ENCODE peak calls at places on chromosomes 1 and 21, in six cellular contexts. Z is NB4, M is heart right ventricle, U is upper lobe of right lung, W is fibroblast of pulmonary artery, C is psoas muscle. Q is an unnamed sample.

GRCh38 chr1:75937034-75937433 is 4.8 kb upstream of the ASB17 start:
- DNase-seq in Z (no peak), M (no peak), U (no peak), W (no peak), C (no peak), Q (peak)

GRCh38 chr1:99573431-99574217 is 72.3 kb upstream of the PALMD start:
- DNase-seq in Z (no peak), M (no peak), U (no peak), W (no peak), C (no peak), Q (no peak)

GRCh38 chr1:202049129-202049528 is 38.7 kb downstream of the ELF3 start:
- DNase-seq in Z (no peak), M (no peak), U (peak), W (peak), C (no peak), Q (no peak)

GRCh38 chr1:29519108-29519507 is 282.8 kb downstream of the PTPRU start:
- DNase-seq in Z (no peak), M (no peak), U (no peak), W (no peak), C (no peak), Q (no peak)

GRCh38 chr1:201810466-201811216 is 18.3 kb upstream of the IPO9 start:
- DNase-seq in Z (no peak), M (no peak), U (no peak), W (no peak), C (no peak), Q (no peak)

GRCh38 chr1:231200417-231201031 is 38.7 kb downstream of the TRIM67 start:
- DNase-seq in Z (no peak), M (no peak), U (no peak), W (peak), C (no peak), Q (peak)

GRCh38 chr21:20570824-20571232 is 427.4 kb upstream of the NCAM2 start:
- DNase-seq in Z (peak), M (no peak), U (no peak), W (no peak), C (no peak), Q (peak)

GRCh38 chr1:190022709-190023108 is 455.0 kb downstream of the BRINP3 start:
- DNase-seq in Z (peak), M (no peak), U (no peak), W (peak), C (no peak), Q (peak)

GRCh38 chr1:178134061-178134460 is 40.2 kb downstream of the RASAL2 start:
- DNase-seq in Z (peak), M (peak), U (no peak), W (peak), C (no peak), Q (peak)

GRCh38 chr1:175232335-175232734 is 39.8 kb upstream of the KIAA0040 start:
- DNase-seq in Z (no peak), M (no peak), U (no peak), W (no peak), C (peak), Q (no peak)

GRCh38 chr1:30762152-30762930 is 4.8 kb upstream of the LAPTM5 start:
- DNase-seq in Z (no peak), M (no peak), U (no peak), W (no peak), C (no peak), Q (no peak)

GRCh38 chr1:58513956-58514355 is 32.6 kb downstream of the OMA1 start:
- DNase-seq in Z (no peak), M (no peak), U (no peak), W (no peak), C (no peak), Q (no peak)

GRCh38 chr1:16111771-16112557 is 38.5 kb upstream of the FAM131C start:
- DNase-seq in Z (no peak), M (peak), U (no peak), W (peak), C (no peak), Q (peak)

GRCh38 chr1:208268541-208269337 is 24.6 kb upstream of the PLXNA2 start:
- DNase-seq in Z (no peak), M (no peak), U (no peak), W (no peak), C (no peak), Q (no peak)

DNA sequence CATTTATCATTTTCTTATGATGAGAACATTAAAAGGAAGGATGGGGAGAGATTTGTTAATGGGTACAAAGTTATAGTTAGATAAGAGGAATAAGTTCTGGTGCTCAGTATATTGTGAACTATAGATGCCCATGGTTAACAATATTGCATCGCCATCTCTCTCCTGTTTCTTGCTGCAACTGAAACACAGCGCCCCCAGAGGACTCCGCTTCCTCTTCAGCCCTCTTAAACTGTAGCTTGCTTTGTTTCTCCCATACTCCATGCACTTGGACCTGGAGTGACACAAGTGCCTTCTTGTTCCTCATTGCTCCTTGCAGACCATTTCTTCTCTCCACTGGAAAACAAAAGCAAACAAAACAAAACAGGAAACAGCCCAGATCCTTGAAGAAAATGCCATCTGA is 70.1 kb upstream of the NTPCR start:
- DNase-seq in Z (peak), M (no peak), U (no peak), W (peak), C (no peak), Q (peak)
- TF ChIP-seq CTCF in Z (no peak), M (peak), U (peak), W (peak), C (peak), Q (peak)

GRCh38 chr1:32447469-32448185 is 17.2 kb upstream of the ZBTB8B start:
- DNase-seq in Z (no peak), M (no peak), U (no peak), W (peak), C (no peak), Q (peak)
- H3K4me3 ChIP-seq in Z (no peak), M (no peak), U (no peak), W (peak), C (peak), Q (peak)

DNA sequence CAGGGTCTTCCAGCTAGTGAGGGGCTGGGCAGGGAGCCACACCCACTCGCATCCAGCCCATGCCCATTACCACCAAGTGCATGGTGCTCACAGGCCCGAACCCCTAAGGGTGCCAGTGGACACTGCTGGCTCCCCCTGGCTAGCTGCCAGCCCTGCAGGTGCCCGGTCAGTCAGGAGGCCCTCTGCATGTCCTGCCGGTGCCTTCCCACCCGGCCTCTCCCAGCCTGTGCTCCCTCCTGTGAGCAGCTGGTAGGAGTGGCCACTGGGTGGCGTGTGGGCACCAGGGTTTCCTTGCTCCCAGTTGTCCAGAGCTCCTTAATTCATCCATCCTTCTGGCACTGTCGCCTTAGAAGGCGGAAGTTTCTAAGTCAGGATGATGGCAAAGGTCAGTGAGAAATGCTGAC is 33.4 kb downstream of the QSOX1 start:
- DNase-seq in Z (peak), M (no peak), U (no peak), W (peak), C (peak), Q (peak)
- TF ChIP-seq CTCF in Z (peak), M (peak), U (peak), W (peak), C (peak), Q (peak)

DNA sequence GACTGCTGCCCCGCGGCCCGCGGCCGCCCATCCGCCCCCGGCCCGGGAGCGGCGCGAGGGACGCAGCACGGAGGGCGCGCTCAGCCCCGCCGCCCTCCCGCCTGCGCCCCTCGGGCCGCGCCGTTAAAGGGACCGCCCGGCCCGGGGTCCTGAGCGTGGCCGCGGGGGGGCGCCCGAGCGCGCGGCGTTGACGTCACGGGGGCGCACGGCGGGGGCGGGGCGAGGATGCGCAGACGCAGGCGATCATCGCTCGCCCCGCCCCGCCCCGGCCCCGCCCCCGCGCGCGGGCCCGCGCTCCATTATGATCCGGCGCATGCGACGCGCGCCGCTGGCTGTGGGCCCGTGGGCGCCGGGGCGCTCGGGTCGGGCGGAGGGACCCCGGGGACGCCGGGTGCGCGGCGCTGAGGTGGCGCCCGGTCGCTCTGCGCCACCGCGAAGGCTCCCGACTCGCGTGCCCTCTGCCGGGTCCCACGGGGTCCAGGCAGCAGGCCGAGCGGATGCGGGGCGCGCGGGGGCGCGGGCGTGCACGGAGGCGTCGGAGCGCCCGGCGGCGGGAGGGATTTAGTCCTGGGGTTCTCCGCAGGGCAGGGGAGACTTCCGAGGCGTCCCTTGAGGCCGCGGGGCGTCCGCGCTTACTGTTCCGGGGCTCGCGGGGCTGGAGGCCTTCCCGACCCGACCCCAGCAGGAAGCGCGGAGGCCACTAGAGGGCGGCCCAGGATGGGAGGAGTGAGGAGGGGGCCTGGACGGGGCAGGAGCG is at the start of gene DVL1:
- DNase-seq in Z (peak), M (peak), U (peak), W (peak), C (peak), Q (peak)
- H3K4me3 ChIP-seq in Z (peak), M (peak), U (peak), W (peak), C (peak), Q (peak)

DNA sequence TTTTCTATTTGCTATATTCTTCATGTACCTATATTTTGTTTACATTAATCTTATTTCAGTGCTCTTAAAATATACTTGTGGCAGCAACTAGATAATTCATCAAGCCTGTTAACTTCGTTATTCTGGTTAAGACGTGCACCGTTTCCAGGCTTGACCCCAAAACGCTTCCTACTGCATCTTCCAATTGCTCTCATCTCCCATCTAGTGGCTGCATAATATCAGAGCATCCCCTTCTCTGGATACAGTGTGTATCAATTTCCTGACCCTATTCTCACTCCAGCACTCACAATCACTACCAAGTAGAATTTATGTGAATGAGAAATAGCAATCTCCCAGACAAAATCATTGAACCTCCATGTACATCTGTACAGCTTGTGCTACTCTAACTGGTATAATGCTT is 1280.3 kb upstream of the B3GALT2 start:
- DNase-seq in Z (no peak), M (no peak), U (no peak), W (peak), C (no peak), Q (peak)
- TF ChIP-seq CTCF in Z (no peak), M (peak), U (no peak), W (peak), C (no peak), Q (peak)

GRCh38 chr1:22143065-22143514 is at the start of gene WNT4:
- DNase-seq in Z (no peak), M (no peak), U (peak), W (peak), C (peak), Q (peak)
- H3K4me3 ChIP-seq in Z (no peak), M (peak), U (peak), W (no peak), C (peak), Q (peak)

Q was measured in choroid plexus epithelial cell.